ENCODE peak calls at places on chromosomes 5 and 9, in four cellular contexts. L, F, X and S are unnamed samples.

GRCh38 chr9:116165912-116166311 is 12.3 kb downstream of the PAPPA start:
- DNase-seq in L (no peak), F (no peak), X (no peak), S (no peak)

GRCh38 chr9:112462855-112463254 is 23.8 kb upstream of the KIAA1958 start:
- DNase-seq in L (no peak), F (no peak), X (no peak), S (no peak)

GRCh38 chr5:122941737-122942136 is 94.8 kb downstream of the PPIC start:
- DNase-seq in L (no peak), F (no peak), X (no peak), S (no peak)

GRCh38 chr5:120358949-120359348 is 105.2 kb upstream of the PRR16 start:
- DNase-seq in L (no peak), F (no peak), X (no peak), S (no peak)

GRCh38 chr9:132094314-132094791 is 14.7 kb upstream of the MED27 start:
- DNase-seq in L (peak), F (no peak), X (no peak), S (no peak)

GRCh38 chr9:33329117-33329563 is 38.8 kb downstream of the NFX1 start:
- DNase-seq in L (peak), F (no peak), X (peak), S (no peak)

GRCh38 chr9:91301161-91301560 is 60.6 kb downstream of the AUH start:
- DNase-seq in L (no peak), F (no peak), X (no peak), S (peak)

GRCh38 chr9:114198249-114199040 is 43.1 kb downstream of the COL27A1 start:
- DNase-seq in L (no peak), F (no peak), X (no peak), S (no peak)

GRCh38 chr5:137751869-137752491 is 2.2 kb downstream of the HNRNPA0 start:
- DNase-seq in L (no peak), F (no peak), X (peak), S (peak)

GRCh38 chr9:70448904-70449303 is 34.4 kb upstream of the KLF9 start:
- DNase-seq in L (no peak), F (no peak), X (no peak), S (no peak)

GRCh38 chr9:136739509-136739908 is 3.2 kb downstream of the LCN10 start:
- DNase-seq in L (no peak), F (no peak), X (no peak), S (no peak)

GRCh38 chr5:178496661-178497060 is 93.5 kb downstream of the COL23A1 start:
- DNase-seq in L (peak), F (no peak), X (no peak), S (no peak)

GRCh38 chr9:80369641-80370040 is 797.9 kb downstream of the TLE4 start:
- DNase-seq in L (no peak), F (no peak), X (no peak), S (no peak)

GRCh38 chr5:36744041-36744677 is 132.4 kb upstream of the NIPBL start:
- DNase-seq in L (peak), F (no peak), X (no peak), S (no peak)

GRCh38 chr9:97571664-97572063 is 61.5 kb downstream of the TSTD2 start:
- DNase-seq in L (no peak), F (no peak), X (no peak), S (no peak)

GRCh38 chr5:67028371-67028770 is 168.2 kb downstream of the CD180 start:
- DNase-seq in L (no peak), F (no peak), X (no peak), S (no peak)

GRCh38 chr9:134180786-134181647 is 16.7 kb upstream of the RNU6ATAC start:
- DNase-seq in L (no peak), F (no peak), X (no peak), S (no peak)

GRCh38 chr5:31213676-31214638 is 20.5 kb downstream of the CDH6 start:
- DNase-seq in L (no peak), F (no peak), X (no peak), S (no peak)

GRCh38 chr5:136133416-136134383 is 1.1 kb downstream of the SMAD5 start:
- DNase-seq in L (no peak), F (no peak), X (peak), S (no peak)

GRCh38 chr5:110019780-110020179 is 330.1 kb downstream of the MAN2A1 start:
- DNase-seq in L (no peak), F (no peak), X (no peak), S (no peak)

GRCh38 chr5:56638061-56638621 is 177.2 kb upstream of the MAP3K1 start:
- DNase-seq in L (no peak), F (no peak), X (peak), S (no peak)

GRCh38 chr5:83925952-83926351 is 205.3 kb upstream of the HAPLN1 start:
- DNase-seq in L (no peak), F (no peak), X (no peak), S (no peak)

GRCh38 chr5:56908942-56909293 is 478 bp upstream of the SETD9 start:
- DNase-seq in L (no peak), F (no peak), X (no peak), S (peak)

GRCh38 chr5:10604975-10605374 is 41.1 kb downstream of the ANKRD33B start:
- DNase-seq in L (no peak), F (no peak), X (no peak), S (no peak)